ENCODE peak calls at places on chromosomes 12 and 14, in four cellular contexts. One of them, this sample, is unnamed.

GRCh38 chr12:66552753-66553152 is 126.1 kb downstream of the GRIP1 start:
- DNase-seq in astrocyte: peak; percentile 18
- DNase-seq in GM23338: no peak
- DNase-seq in tibial nerve: no peak
- DNase-seq in this sample: no peak

GRCh38 chr12:45464699-45465098 is 248.8 kb downstream of the ANO6 start:
- DNase-seq in astrocyte: no peak
- DNase-seq in GM23338: peak; percentile 55
- DNase-seq in tibial nerve: no peak
- DNase-seq in this sample: peak; percentile 56

GRCh38 chr14:68943107-68943506 is 36.0 kb downstream of the ACTN1 start:
- DNase-seq in astrocyte: no peak
- DNase-seq in GM23338: no peak
- DNase-seq in tibial nerve: no peak
- DNase-seq in this sample: no peak

GRCh38 chr14:96194657-96195431 is 9.8 kb upstream of the BDKRB2 start:
- DNase-seq in astrocyte: peak; percentile 23
- DNase-seq in GM23338: no peak
- DNase-seq in tibial nerve: no peak
- DNase-seq in this sample: peak; percentile 98

GRCh38 chr14:99327050-99327449 is 55.1 kb upstream of the BCL11B start:
- DNase-seq in astrocyte: no peak
- DNase-seq in GM23338: no peak
- DNase-seq in tibial nerve: no peak
- DNase-seq in this sample: no peak

GRCh38 chr12:2417761-2418160 is 365.0 kb downstream of the CACNA1C start:
- DNase-seq in astrocyte: no peak
- DNase-seq in GM23338: peak; percentile 86
- DNase-seq in tibial nerve: no peak
- DNase-seq in this sample: no peak

GRCh38 chr14:54813081-54813480 is 89.5 kb downstream of the GCH1 start:
- DNase-seq in astrocyte: no peak
- DNase-seq in GM23338: no peak
- DNase-seq in tibial nerve: no peak
- DNase-seq in this sample: no peak

GRCh38 chr12:119681139-119681538 is 13.2 kb downstream of the PRKAB1 start:
- DNase-seq in astrocyte: no peak
- DNase-seq in GM23338: no peak
- DNase-seq in tibial nerve: no peak
- DNase-seq in this sample: no peak

GRCh38 chr12:13436182-13436581 is 239.7 kb downstream of the EMP1 start:
- DNase-seq in astrocyte: no peak
- DNase-seq in GM23338: no peak
- DNase-seq in tibial nerve: no peak
- DNase-seq in this sample: no peak

GRCh38 chr12:6735448-6736191 is 11.8 kb downstream of the COPS7A start:
- DNase-seq in astrocyte: peak; percentile 39
- DNase-seq in GM23338: peak; percentile 66
- DNase-seq in tibial nerve: peak; percentile 44
- DNase-seq in this sample: peak; percentile 74

GRCh38 chr12:79067977-79068376 is 203.4 kb downstream of the SYT1 start:
- DNase-seq in astrocyte: no peak
- DNase-seq in GM23338: no peak
- DNase-seq in tibial nerve: no peak
- DNase-seq in this sample: no peak

GRCh38 chr14:55301722-55302121 is 30.5 kb downstream of the FBXO34 start:
- DNase-seq in astrocyte: peak; percentile 63
- DNase-seq in GM23338: no peak
- DNase-seq in tibial nerve: no peak
- DNase-seq in this sample: no peak

GRCh38 chr14:99229654-99230215 is 42.3 kb downstream of the BCL11B start:
- DNase-seq in astrocyte: peak; percentile 14
- DNase-seq in GM23338: no peak
- DNase-seq in tibial nerve: no peak
- DNase-seq in this sample: peak; percentile 55

GRCh38 chr12:108930155-108930554 is 50.3 kb downstream of the DAO start:
- DNase-seq in astrocyte: no peak
- DNase-seq in GM23338: no peak
- DNase-seq in tibial nerve: no peak
- DNase-seq in this sample: no peak

GRCh38 chr12:89521348-89522238 is 3.0 kb downstream of the GALNT4 start:
- DNase-seq in astrocyte: no peak
- DNase-seq in GM23338: no peak
- DNase-seq in tibial nerve: no peak
- DNase-seq in this sample: no peak

GRCh38 chr12:16346931-16347330 is 514 bp upstream of the MGST1 start:
- DNase-seq in astrocyte: no peak
- DNase-seq in GM23338: no peak
- DNase-seq in tibial nerve: no peak
- DNase-seq in this sample: peak; percentile 7

GRCh38 chr12:50387972-50388478 is 8.4 kb downstream of the FAM186A start:
- DNase-seq in astrocyte: no peak
- DNase-seq in GM23338: peak; percentile 48
- DNase-seq in tibial nerve: no peak
- DNase-seq in this sample: no peak

GRCh38 chr14:72961579-72962335 is 35.5 kb downstream of the DCAF4 start:
- DNase-seq in astrocyte: peak; percentile 42
- DNase-seq in GM23338: no peak
- DNase-seq in tibial nerve: no peak
- DNase-seq in this sample: no peak

GRCh38 chr14:61543946-61544345 is 151.4 kb upstream of the HIF1A start:
- DNase-seq in astrocyte: no peak
- DNase-seq in GM23338: no peak
- DNase-seq in tibial nerve: no peak
- DNase-seq in this sample: no peak

GRCh38 chr14:91008759-91009409 is 51.6 kb downstream of the RPS6KA5 start:
- DNase-seq in astrocyte: no peak
- DNase-seq in GM23338: no peak
- DNase-seq in tibial nerve: no peak
- DNase-seq in this sample: no peak

GRCh38 chr12:67148265-67148664 is 120.9 kb upstream of the CAND1 start:
- DNase-seq in astrocyte: no peak
- DNase-seq in GM23338: no peak
- DNase-seq in tibial nerve: no peak
- DNase-seq in this sample: no peak

GRCh38 chr12:27468241-27468640 is 21.7 kb downstream of the SMCO2 start:
- DNase-seq in astrocyte: no peak
- DNase-seq in GM23338: no peak
- DNase-seq in tibial nerve: no peak
- DNase-seq in this sample: no peak

GRCh38 chr12:32253154-32253795 is 146.1 kb upstream of the FGD4 start:
- DNase-seq in astrocyte: no peak
- DNase-seq in GM23338: no peak
- DNase-seq in tibial nerve: no peak
- DNase-seq in this sample: no peak

GRCh38 chr14:105889666-105890473 is 363.5 kb downstream of the TMEM121 start:
- DNase-seq in astrocyte: no peak
- DNase-seq in GM23338: no peak
- DNase-seq in tibial nerve: peak; percentile 9
- DNase-seq in this sample: no peak

GRCh38 chr14:54709444-54709843 is 142.5 kb downstream of the SAMD4A start:
- DNase-seq in astrocyte: no peak
- DNase-seq in GM23338: no peak
- DNase-seq in tibial nerve: no peak
- DNase-seq in this sample: peak; percentile 30

GRCh38 chr12:121712462-121713256 is at the start of gene TMEM120B:
- DNase-seq in astrocyte: peak; percentile 37
- DNase-seq in GM23338: peak; percentile 82
- DNase-seq in tibial nerve: peak; percentile 74
- DNase-seq in this sample: peak; percentile 81

GRCh38 chr12:29191267-29191889 is 42.3 kb downstream of the FAR2 start:
- DNase-seq in astrocyte: no peak
- DNase-seq in GM23338: no peak
- DNase-seq in tibial nerve: no peak
- DNase-seq in this sample: no peak

GRCh38 chr14:83863042-83863441 is 1666.9 kb upstream of the FLRT2 start:
- DNase-seq in astrocyte: no peak
- DNase-seq in GM23338: no peak
- DNase-seq in tibial nerve: no peak
- DNase-seq in this sample: no peak

GRCh38 chr12:56377310-56377988 is 14.8 kb upstream of the APOF start:
- DNase-seq in astrocyte: no peak
- DNase-seq in GM23338: peak; percentile 50
- DNase-seq in tibial nerve: no peak
- DNase-seq in this sample: no peak
- TF ChIP-seq CTCF in astrocyte: peak; percentile 9
- TF ChIP-seq CTCF in GM23338: peak; percentile 24
- TF ChIP-seq CTCF in tibial nerve: no peak
- TF ChIP-seq CTCF in this sample: no peak

DNA sequence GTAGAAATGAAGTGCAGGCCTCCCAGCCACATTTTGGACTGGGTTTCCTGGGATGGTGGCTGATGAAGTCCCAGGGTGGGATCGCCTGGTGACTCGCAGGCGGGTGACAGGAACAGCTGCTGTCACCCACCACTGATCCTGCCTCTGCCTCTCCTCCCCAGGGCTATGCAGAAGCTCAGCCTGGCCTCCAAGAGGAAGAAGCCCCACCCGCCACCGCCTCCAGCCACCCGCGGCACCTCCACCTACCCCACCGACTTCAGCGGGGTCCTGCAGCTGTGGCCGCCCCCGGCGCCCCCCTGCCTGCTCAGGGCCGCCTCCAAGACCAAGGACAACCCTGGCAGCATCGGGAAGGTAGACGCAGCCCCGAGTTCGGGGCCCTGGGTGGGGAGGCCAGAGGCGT is 28.3 kb downstream of the KIF26A start:
- DNase-seq in astrocyte: no peak
- DNase-seq in GM23338: no peak
- DNase-seq in tibial nerve: no peak
- DNase-seq in this sample: no peak
- H3K4me1 ChIP-seq in astrocyte: no peaks in the 10 kb centered on the region
- H3K4me1 ChIP-seq in GM23338: peaks cover 25% of the 10 kb centered on the region
- H3K4me1 ChIP-seq in tibial nerve: no peaks in the 10 kb centered on the region
- H3K4me1 ChIP-seq in this sample: no peaks in the 10 kb centered on the region

DNA sequence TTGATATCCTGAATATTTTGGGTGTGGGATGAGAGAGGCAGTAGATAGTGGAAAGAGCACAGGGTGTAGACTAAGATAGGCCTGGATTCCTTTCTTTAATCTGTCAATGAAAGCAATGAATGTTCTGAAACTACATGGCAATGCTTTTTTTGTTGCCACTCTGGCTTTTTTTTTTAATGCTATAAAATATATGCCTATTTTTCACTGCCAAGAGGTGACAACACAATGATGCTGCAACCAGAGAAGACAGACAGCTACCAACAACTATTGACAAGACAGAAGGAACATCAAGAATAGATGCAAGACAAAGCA is 9.4 kb downstream of the ANG start:
- DNase-seq in astrocyte: no peak
- DNase-seq in GM23338: no peak
- DNase-seq in tibial nerve: no peak
- DNase-seq in this sample: no peak
- TF ChIP-seq CTCF in astrocyte: no peak
- TF ChIP-seq CTCF in GM23338: no peak
- TF ChIP-seq CTCF in tibial nerve: no peak
- TF ChIP-seq CTCF in this sample: no peak

DNA sequence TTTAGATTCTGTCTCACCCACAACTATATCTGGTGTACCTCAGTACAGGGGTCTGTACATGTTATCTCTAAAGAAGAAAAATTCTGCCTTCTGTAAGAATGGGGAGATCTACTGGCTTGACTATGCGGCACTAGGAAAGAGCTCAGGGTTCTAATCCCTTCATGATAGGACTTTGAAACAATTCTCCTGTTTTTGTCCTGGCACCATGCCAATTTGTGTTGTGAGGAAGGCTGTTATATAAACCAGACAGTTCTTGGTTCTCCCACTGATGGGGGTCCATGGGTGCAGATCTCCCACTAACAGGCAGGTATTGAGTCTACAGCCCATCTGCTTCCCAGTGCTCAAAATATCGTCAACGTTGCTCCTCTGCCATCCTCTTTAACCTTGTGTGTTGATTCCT is 883.7 kb downstream of the GALC start:
- DNase-seq in astrocyte: no peak
- DNase-seq in GM23338: no peak
- DNase-seq in tibial nerve: no peak
- DNase-seq in this sample: no peak
- H3K4me1 ChIP-seq in astrocyte: peaks cover 3% of the 10 kb centered on the region
- H3K4me1 ChIP-seq in GM23338: peaks cover 7% of the 10 kb centered on the region
- H3K4me1 ChIP-seq in tibial nerve: no peaks in the 10 kb centered on the region
- H3K4me1 ChIP-seq in this sample: no peaks in the 10 kb centered on the region

DNA sequence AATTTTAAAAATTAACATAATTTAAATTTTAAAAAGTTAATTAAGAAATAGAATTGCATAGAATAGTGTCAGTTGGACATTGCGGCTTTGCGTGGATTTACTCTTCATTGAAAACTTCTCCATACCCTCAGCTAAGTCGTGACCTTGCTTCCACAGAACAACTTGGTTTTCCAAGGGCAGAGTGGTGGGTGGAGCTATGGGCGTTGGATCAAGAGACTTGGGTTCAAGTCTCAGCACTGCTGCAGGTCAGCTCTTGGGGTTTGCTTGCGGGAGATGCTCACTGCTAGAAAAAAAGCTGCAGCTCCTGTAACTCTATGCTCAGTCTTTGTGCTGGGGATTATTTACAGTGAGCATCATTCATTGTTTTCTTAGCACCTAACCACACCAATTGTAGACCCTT is 133.7 kb downstream of the PRIMA1 start:
- DNase-seq in astrocyte: no peak
- DNase-seq in GM23338: peak; percentile 23
- DNase-seq in tibial nerve: no peak
- DNase-seq in this sample: no peak
- TF ChIP-seq CTCF in astrocyte: no peak
- TF ChIP-seq CTCF in GM23338: no peak
- TF ChIP-seq CTCF in tibial nerve: no peak
- TF ChIP-seq CTCF in this sample: no peak

DNA sequence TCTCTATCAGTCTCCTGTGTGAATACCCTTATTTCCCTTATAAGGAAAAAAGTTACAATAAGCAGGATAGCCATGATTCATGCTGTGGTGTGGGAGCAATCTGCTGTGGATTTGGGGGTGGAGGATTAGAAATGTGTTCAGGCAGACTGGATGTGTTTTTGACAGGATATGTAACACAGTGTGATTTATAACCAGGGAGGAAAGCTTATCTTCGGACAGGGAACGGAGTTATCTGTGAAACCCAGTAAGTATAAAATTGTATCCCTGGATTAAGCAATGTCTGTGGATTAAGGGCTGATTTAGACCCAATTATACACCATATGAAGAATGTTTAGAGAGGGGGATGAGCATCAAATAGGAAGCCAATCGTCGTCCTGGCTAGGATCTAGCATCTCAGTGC is 68.8 kb downstream of the DAD1 start:
- DNase-seq in astrocyte: peak; percentile 89
- DNase-seq in GM23338: no peak
- DNase-seq in tibial nerve: no peak
- DNase-seq in this sample: no peak
- H3K4me1 ChIP-seq in astrocyte: peaks cover 21% of the 10 kb centered on the region
- H3K4me1 ChIP-seq in GM23338: no peaks in the 10 kb centered on the region
- H3K4me1 ChIP-seq in tibial nerve: no peaks in the 10 kb centered on the region
- H3K4me1 ChIP-seq in this sample: peaks cover 8% of the 10 kb centered on the region

DNA sequence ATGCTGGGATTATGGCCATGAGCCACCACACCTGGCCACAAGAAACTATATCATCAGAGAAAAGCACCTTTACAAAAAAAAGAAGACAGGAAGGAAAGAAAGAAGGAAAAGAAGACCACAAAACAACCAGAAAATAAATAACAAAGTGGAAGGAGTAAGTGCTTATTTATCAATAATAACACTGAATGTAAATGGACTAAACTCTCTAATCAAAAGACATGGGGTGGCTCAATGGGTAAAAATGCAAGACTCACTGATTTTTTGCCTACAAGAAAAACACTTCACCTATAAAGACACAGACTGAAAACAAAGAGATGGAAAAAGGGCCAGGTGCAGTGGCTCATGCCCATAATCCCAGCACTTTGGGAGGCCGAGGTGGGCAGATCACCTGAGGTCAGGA is 65.7 kb downstream of the MAPKAPK5 start:
- DNase-seq in astrocyte: no peak
- DNase-seq in GM23338: no peak
- DNase-seq in tibial nerve: no peak
- DNase-seq in this sample: no peak
- TF ChIP-seq CTCF in astrocyte: no peak
- TF ChIP-seq CTCF in GM23338: no peak
- TF ChIP-seq CTCF in tibial nerve: no peak
- TF ChIP-seq CTCF in this sample: no peak